ENCODE peak calls at places on chromosomes 11 and 22, in five cellular contexts. W is EH, U is RWPE1, Z is NCI-H774, F is KG1. K is an unnamed sample.

GRCh38 chr11:96156379-96156722 is 186.6 kb downstream of the MAML2 start:
- DNase-seq in F (no peak), W (no peak), U (no peak), Z (no peak), K (no peak)

GRCh38 chr11:61972112-61972795 is 4.8 kb upstream of the FTH1 start:
- DNase-seq in U (no peak), F (no peak), Z (no peak), W (peak; percentile 97), K (no peak)

GRCh38 chr11:133347988-133348387 is 184.3 kb downstream of the OPCML start:
- DNase-seq in U (no peak), W (no peak), Z (no peak), F (no peak), K (no peak)

GRCh38 chr11:76163289-76163880 is 42.9 kb downstream of the WNT11 start:
- DNase-seq in W (no peak), F (no peak), U (no peak), Z (no peak), K (no peak)

GRCh38 chr22:37260939-37261338 is 16.9 kb upstream of the RAC2 start:
- DNase-seq in U (peak; percentile 38), F (peak; percentile 53), W (peak; percentile 63), Z (no peak), K (no peak)

GRCh38 chr11:19460718-19461405 is 220.1 kb upstream of the E2F8 start:
- DNase-seq in F (no peak), W (no peak), Z (no peak), U (no peak), K (no peak)

GRCh38 chr22:19892249-19892879 is 37.7 kb upstream of the GNB1L start:
- DNase-seq in F (no peak), U (peak; percentile 16), Z (no peak), W (peak; percentile 20), K (no peak)

GRCh38 chr22:23240639-23241389 is 60.5 kb downstream of the BCR start:
- DNase-seq in F (no peak), U (no peak), Z (no peak), W (peak; percentile 30), K (no peak)

GRCh38 chr11:104968365-104968855 is at the start of gene CASP4:
- DNase-seq in F (peak; percentile 77), Z (peak; percentile 78), W (peak; percentile 90), U (peak; percentile 64), K (peak; percentile 99)

GRCh38 chr11:130827697-130828377 is 88.4 kb downstream of the SNX19 start:
- DNase-seq in F (no peak), W (peak; percentile 89), Z (peak; percentile 5), U (peak; percentile 68), K (no peak)

GRCh38 chr11:1119282-1120146 is 38.2 kb upstream of the MUC5AC start:
- DNase-seq in W (no peak), F (no peak), U (no peak), Z (no peak), K (no peak)

GRCh38 chr11:35747638-35748037 is 85.1 kb downstream of the TRIM44 start:
- DNase-seq in U (no peak), Z (peak; percentile 84), F (no peak), W (no peak), K (no peak)

GRCh38 chr22:26447594-26448329 is 18.7 kb downstream of the ASPHD2 start:
- DNase-seq in Z (no peak), F (no peak), W (no peak), U (no peak), K (no peak)

GRCh38 chr11:70445605-70446004 is 47.3 kb downstream of the CTTN start:
- DNase-seq in Z (no peak), F (no peak), W (no peak), U (no peak), K (no peak)

GRCh38 chr11:67645521-67646457 is 4.7 kb downstream of the ACY3 start:
- DNase-seq in Z (no peak), U (no peak), W (no peak), F (no peak), K (no peak)